ENCODE peak calls at places on chromosomes 6 and 20, in ten cellular contexts. B is uterus, H is adrenal gland, W is stomach, Z is Peyer's patch, I is heart left ventricle, F is IMR-90, N is transverse colon, Y is ovary, L is spleen. O is an unnamed sample. For H3K36me3, the result is how much of the 10 kb centered on the place peaks cover.

GRCh38 chr6:150250826-150251225 is 108.0 kb downstream of the PPP1R14C start:
- DNase-seq in B (no peak), H (no peak), W (no peak), Z (no peak), I (no peak), F (peak), N (no peak), Y (no peak), L (no peak), O (peak)

GRCh38 chr6:142071981-142072380 is 60.7 kb upstream of the GJE1 start:
- DNase-seq in B (no peak), H (no peak), W (no peak), Z (no peak), I (no peak), F (no peak), N (no peak), Y (no peak), L (no peak), O (no peak)

GRCh38 chr6:19554356-19555225 is 282.6 kb upstream of the ID4 start:
- DNase-seq in B (no peak), H (no peak), W (no peak), Z (no peak), I (no peak), F (no peak), N (no peak), Y (no peak), L (no peak), O (no peak)

GRCh38 chr20:33124994-33125393 is 43.0 kb upstream of the BPIFA2 start:
- DNase-seq in B (no peak), H (no peak), W (peak), Z (no peak), I (peak), F (no peak), N (no peak), Y (no peak), L (no peak), O (no peak)

GRCh38 chr6:97113170-97113569 is 169.8 kb downstream of the MMS22L start:
- DNase-seq in B (no peak), H (no peak), W (no peak), Z (no peak), I (no peak), F (no peak), N (no peak), Y (no peak), L (no peak), O (no peak)

GRCh38 chr20:35702051-35702823 is 3.0 kb downstream of the ROMO1 start:
- DNase-seq in B (peak), H (no peak), W (no peak), Z (no peak), I (no peak), F (peak), N (no peak), Y (no peak), L (peak), O (no peak)

GRCh38 chr6:24859608-24860007 is 60.9 kb upstream of the ARMH2 start:
- DNase-seq in B (no peak), H (no peak), W (no peak), Z (no peak), I (no peak), F (no peak), N (no peak), Y (no peak), L (no peak), O (no peak)

GRCh38 chr6:40700006-40700405 is 112.8 kb upstream of the LRFN2 start:
- DNase-seq in B (no peak), H (no peak), W (no peak), Z (no peak), I (no peak), F (no peak), N (no peak), Y (no peak), L (no peak), O (no peak)

GRCh38 chr6:31639449-31639861 is 13.0 kb downstream of the BAG6 start:
- DNase-seq in B (no peak), H (no peak), W (no peak), Z (no peak), I (no peak), F (peak), N (no peak), Y (no peak), L (no peak), O (no peak)

GRCh38 chr20:10922521-10922920 is 248.7 kb upstream of the JAG1 start:
- DNase-seq in B (no peak), H (no peak), W (no peak), Z (no peak), I (no peak), F (peak), N (no peak), Y (no peak), L (no peak), O (no peak)

GRCh38 chr6:13812359-13812642 is 2.1 kb downstream of the MCUR1 start:
- DNase-seq in B (no peak), H (no peak), W (no peak), Z (no peak), I (no peak), F (no peak), N (no peak), Y (no peak), L (no peak), O (no peak)

GRCh38 chr6:139291813-139292619 is at the start of gene TXLNB:
- DNase-seq in B (peak), H (peak), W (peak), Z (peak), I (peak), F (peak), N (peak), Y (peak), L (peak), O (peak)

GRCh38 chr6:42136508-42137191 is 5.8 kb downstream of the C6orf132 start:
- DNase-seq in B (no peak), H (no peak), W (peak), Z (peak), I (no peak), F (peak), N (peak), Y (no peak), L (no peak), O (no peak)

GRCh38 chr6:169589293-169589692 is 112.5 kb downstream of the WDR27 start:
- DNase-seq in B (no peak), H (peak), W (no peak), Z (peak), I (no peak), F (no peak), N (peak), Y (no peak), L (no peak), O (no peak)

GRCh38 chr6:36757206-36757605 is 59.6 kb downstream of the RAB44 start:
- DNase-seq in B (no peak), H (no peak), W (no peak), Z (peak), I (no peak), F (no peak), N (peak), Y (no peak), L (no peak), O (no peak)

GRCh38 chr6:13355969-13356368 is 27.6 kb upstream of the TBC1D7 start:
- DNase-seq in B (no peak), H (no peak), W (no peak), Z (peak), I (no peak), F (peak), N (no peak), Y (no peak), L (no peak), O (no peak)

GRCh38 chr6:166779381-166779780 is 152.3 kb upstream of the RPS6KA2 start:
- DNase-seq in B (no peak), H (no peak), W (no peak), Z (no peak), I (no peak), F (no peak), N (no peak), Y (no peak), L (no peak), O (peak)

GRCh38 chr6:41422156-41422555 is 86.7 kb downstream of the NCR2 start:
- DNase-seq in B (no peak), H (no peak), W (no peak), Z (no peak), I (no peak), F (no peak), N (no peak), Y (no peak), L (no peak), O (no peak)

GRCh38 chr6:150883521-150883920 is 18.0 kb downstream of the MTHFD1L start:
- DNase-seq in B (no peak), H (no peak), W (no peak), Z (no peak), I (no peak), F (peak), N (no peak), Y (no peak), L (no peak), O (no peak)

GRCh38 chr6:77740380-77740779 is 87.5 kb downstream of the MEI4 start:
- DNase-seq in B (no peak), H (no peak), W (no peak), Z (no peak), I (no peak), F (peak), N (no peak), Y (no peak), L (no peak), O (no peak)

GRCh38 chr20:9923648-9924047 is 84.8 kb upstream of the PAK5 start:
- DNase-seq in B (no peak), H (no peak), W (no peak), Z (no peak), I (no peak), F (no peak), N (no peak), Y (no peak), L (no peak), O (no peak)

GRCh38 chr6:11650711-11651110 is 113.2 kb downstream of the TMEM170B start:
- DNase-seq in B (no peak), H (no peak), W (no peak), Z (no peak), I (no peak), F (no peak), N (no peak), Y (no peak), L (no peak), O (no peak)

GRCh38 chr20:52078289-52078688 is 113.3 kb downstream of the ZFP64 start:
- DNase-seq in B (no peak), H (no peak), W (no peak), Z (no peak), I (no peak), F (no peak), N (no peak), Y (no peak), L (no peak), O (no peak)

GRCh38 chr6:111880181-111880944 is 7.1 kb upstream of the FYN start:
- DNase-seq in B (no peak), H (no peak), W (no peak), Z (no peak), I (no peak), F (peak), N (no peak), Y (no peak), L (no peak), O (no peak)

GRCh38 chr20:4829494-4830211 is 107.9 kb downstream of the PRND start:
- DNase-seq in B (no peak), H (no peak), W (no peak), Z (no peak), I (peak), F (no peak), N (no peak), Y (no peak), L (no peak), O (no peak)

GRCh38 chr20:32902456-32903420 is 44.0 kb downstream of the EFCAB8 start:
- DNase-seq in B (no peak), H (peak), W (peak), Z (peak), I (peak), F (peak), N (peak), Y (no peak), L (peak), O (no peak)

GRCh38 chr6:77448546-77448945 is 14.7 kb downstream of the HTR1B start:
- DNase-seq in B (no peak), H (no peak), W (no peak), Z (no peak), I (no peak), F (peak), N (no peak), Y (no peak), L (no peak), O (no peak)

GRCh38 chr6:107576852-107577251 is 86.9 kb downstream of the SOBP start:
- DNase-seq in B (no peak), H (peak), W (no peak), Z (no peak), I (no peak), F (peak), N (no peak), Y (no peak), L (no peak), O (no peak)

GRCh38 chr20:36314734-36315544 is 8.8 kb downstream of the DLGAP4 start:
- DNase-seq in B (no peak), H (no peak), W (no peak), Z (no peak), I (no peak), F (no peak), N (no peak), Y (no peak), L (peak), O (no peak)

GRCh38 chr20:10622657-10623418 is 51.0 kb downstream of the JAG1 start:
- DNase-seq in B (peak), H (peak), W (no peak), Z (no peak), I (peak), F (peak), N (no peak), Y (peak), L (no peak), O (no peak)

GRCh38 chr20:33859751-33860150 is 48.6 kb downstream of the CHMP4B start:
- DNase-seq in B (no peak), H (no peak), W (no peak), Z (no peak), I (no peak), F (no peak), N (no peak), Y (no peak), L (no peak), O (no peak)

GRCh38 chr20:32650545-32650944 is 23.2 kb downstream of the C20orf203 start:
- DNase-seq in B (no peak), H (no peak), W (no peak), Z (no peak), I (no peak), F (no peak), N (no peak), Y (no peak), L (no peak), O (no peak)

GRCh38 chr6:150202934-150203333 is 60.1 kb downstream of the PPP1R14C start:
- DNase-seq in B (no peak), H (no peak), W (no peak), Z (no peak), I (no peak), F (no peak), N (no peak), Y (no peak), L (no peak), O (no peak)

GRCh38 chr6:133889557-133890301 is 816 bp downstream of the TCF21 start:
- DNase-seq in B (peak), H (no peak), W (no peak), Z (no peak), I (peak), F (peak), N (no peak), Y (peak), L (no peak), O (no peak)

GRCh38 chr20:12882832-12883506 is 125.8 kb upstream of the SPTLC3 start:
- DNase-seq in B (no peak), H (no peak), W (no peak), Z (no peak), I (no peak), F (peak), N (no peak), Y (no peak), L (no peak), O (no peak)

DNA sequence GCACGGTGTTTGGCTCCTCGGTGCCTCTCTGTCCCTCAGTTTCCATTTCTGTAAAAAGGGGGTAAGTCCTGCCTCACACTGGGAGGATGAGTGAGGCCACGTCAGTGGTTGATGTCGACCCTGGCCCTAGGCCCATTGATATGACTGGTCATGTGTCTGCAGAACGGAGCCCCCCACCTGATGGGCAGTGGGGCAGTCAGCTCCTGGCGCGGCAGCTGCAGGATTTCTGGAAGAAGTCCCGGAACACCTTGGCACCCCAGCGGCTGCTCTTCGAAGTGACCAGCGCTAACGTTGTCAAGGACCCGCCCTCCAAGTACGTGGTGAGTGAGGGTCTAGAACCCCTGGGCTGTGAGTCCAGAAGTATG is 1.2 kb downstream of the SNX21 start:
- DNase-seq in B (no peak), H (no peak), W (no peak), Z (no peak), I (peak), F (no peak), N (no peak), Y (no peak), L (peak), O (no peak)
- H3K4me3 ChIP-seq in B (peak), H (peak), W (peak), Z (peak), I (peak), F (peak), N (peak), Y (peak), L (peak), O (peak)

GRCh38 chr20:41923604-41924003 is 305.4 kb upstream of the CHD6 start:
- DNase-seq in B (no peak), H (no peak), W (no peak), Z (no peak), I (no peak), F (no peak), N (no peak), Y (no peak), L (no peak), O (no peak)
- H3K36me3 ChIP-seq in B (under half), H (under half), W (under half), Z (under half), I (under half), F (under half), N (under half), Y (under half), L (under half), O (under half)

GRCh38 chr6:16762265-16762546 is 946 bp upstream of the ATXN1 start:
- DNase-seq in B (no peak), H (no peak), W (no peak), Z (no peak), I (no peak), F (no peak), N (no peak), Y (no peak), L (no peak), O (no peak)

GRCh38 chr6:16761469-16762264 is 407 bp upstream of the ATXN1 start:
- DNase-seq in B (peak), H (peak), W (peak), Z (peak), I (peak), F (peak), N (peak), Y (peak), L (peak), O (peak)

GRCh38 chr6:16759646-16760535 is 1.4 kb downstream of the ATXN1 start:
- DNase-seq in B (peak), H (peak), W (peak), Z (peak), I (peak), F (peak), N (peak), Y (peak), L (peak), O (no peak)

GRCh38 chr6:16759181-16759645 is 2.0 kb downstream of the ATXN1 start:
- DNase-seq in B (no peak), H (no peak), W (no peak), Z (peak), I (peak), F (no peak), N (no peak), Y (no peak), L (no peak), O (no peak)

DNA sequence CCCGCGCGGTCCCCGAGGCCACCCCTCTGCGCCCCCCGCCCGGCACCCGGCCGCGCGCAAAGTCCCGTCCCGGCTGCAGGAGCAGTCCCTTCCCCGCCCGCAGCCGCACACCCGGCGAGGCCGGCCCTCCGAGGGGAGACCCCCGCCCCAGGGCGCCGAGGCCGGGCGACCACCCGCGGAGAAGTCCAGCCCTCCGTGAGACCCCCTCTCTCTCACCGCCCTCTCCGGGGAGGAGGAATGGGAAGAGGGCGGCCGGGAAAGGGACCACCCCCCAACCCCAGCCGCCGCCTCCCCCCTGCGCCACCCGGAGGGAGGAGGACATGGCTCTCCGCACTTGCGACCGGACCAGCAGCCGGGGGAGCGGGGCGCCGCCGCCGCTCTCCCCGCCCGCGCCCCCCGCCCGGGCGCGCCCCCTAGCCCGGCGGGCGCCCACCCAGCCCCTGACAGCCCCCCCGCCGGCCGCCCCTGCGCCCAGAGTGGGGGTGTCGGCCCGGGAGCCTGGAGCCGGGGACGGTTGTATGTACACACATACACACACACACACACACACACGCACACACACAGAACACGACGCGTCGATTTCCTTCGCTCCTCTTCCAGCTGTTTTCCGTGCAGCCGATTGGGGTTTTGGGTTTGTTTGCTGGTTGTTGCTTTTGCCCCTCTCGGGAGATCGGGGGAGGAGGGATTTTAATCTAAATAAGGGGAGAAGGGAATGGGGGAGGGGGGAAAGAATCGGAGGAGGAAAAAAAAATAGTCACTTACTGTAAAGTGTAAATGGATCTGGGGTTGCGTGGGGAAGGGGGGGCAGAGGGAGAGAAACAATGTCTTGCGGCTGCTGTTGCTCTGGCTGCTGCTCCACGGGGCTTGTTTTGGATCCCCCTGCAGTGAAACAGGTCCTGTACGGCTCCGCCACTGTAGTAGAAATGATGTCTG is at the start of gene ATXN1:
- DNase-seq in B (peak), H (peak), W (peak), Z (peak), I (peak), F (peak), N (peak), Y (peak), L (peak), O (no peak)
- TF ChIP-seq POLR2A in B (peak), H (no peak), W (no peak), Z (peak), I (peak), F (peak), N (peak), Y (no peak), L (no peak), O (peak)

DNA sequence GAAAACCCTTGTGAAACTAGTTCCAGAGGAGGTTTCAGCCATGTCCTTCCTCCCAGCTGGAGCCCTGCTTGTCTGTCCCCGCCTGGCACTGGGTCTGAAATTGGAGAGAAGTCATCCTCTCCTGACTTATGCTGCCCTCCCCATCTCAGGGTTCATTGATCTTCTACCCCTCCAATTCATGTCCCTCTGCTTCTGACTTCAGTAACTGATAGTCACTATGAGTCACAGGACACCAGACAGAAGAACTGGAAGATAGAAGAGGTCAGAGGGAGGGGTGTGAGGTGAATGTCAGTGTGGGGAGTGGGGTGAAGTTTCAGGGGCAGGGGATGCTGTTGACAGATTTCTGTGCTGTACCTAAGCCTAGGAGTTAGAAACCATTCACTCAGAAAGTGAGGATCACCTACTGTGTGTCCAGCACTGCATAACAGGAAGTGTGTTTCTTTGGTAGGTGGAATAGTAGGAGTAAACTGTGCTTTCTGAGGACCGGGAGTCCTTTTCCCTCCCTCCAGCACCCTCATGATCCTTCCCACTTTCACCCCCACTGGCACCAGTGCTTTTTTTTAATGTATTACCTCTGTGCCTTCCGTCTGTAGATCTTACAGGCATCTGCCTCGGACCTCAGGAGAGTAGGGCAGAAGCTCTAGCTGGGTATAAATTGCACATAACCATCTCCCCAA is 627 bp upstream of the RPP21 start:
- DNase-seq in B (no peak), H (no peak), W (no peak), Z (no peak), I (no peak), F (no peak), N (no peak), Y (no peak), L (no peak), O (no peak)
- H3K4me3 ChIP-seq in B (no peak), H (peak), W (peak), Z (no peak), I (peak), F (peak), N (peak), Y (peak), L (no peak), O (peak)

O was measured in vagina.